ENCODE peak calls at places on chromosomes 16 and 17, in five cellular contexts. K is IMR-90, N is neuronal stem cell, P is trophoblast cell, V is mesenchymal stem cell. A is an unnamed sample.

GRCh38 chr17:2120550-2121335 is 65.8 kb downstream of the HIC1 start:
- DNase-seq in N (no peak), K (peak; percentile 37), V (no peak), P (no peak), A (no peak)

GRCh38 chr17:70329751-70330150 is 160.4 kb downstream of the KCNJ2 start:
- DNase-seq in V (no peak), P (peak; percentile 70), K (no peak), N (no peak), A (no peak)

GRCh38 chr17:45908460-45908859 is 14.1 kb downstream of the MAPT start:
- DNase-seq in P (no peak), N (no peak), K (no peak), V (no peak), A (peak; percentile 31)

GRCh38 chr17:28043296-28043695 is 819 bp downstream of the NLK start:
- DNase-seq in K (no peak), V (no peak), P (no peak), N (no peak), A (no peak)

GRCh38 chr17:62668091-62668804 is 40.8 kb downstream of the MRC2 start:
- DNase-seq in N (no peak), K (no peak), V (no peak), P (peak; percentile 72), A (no peak)

GRCh38 chr17:81868674-81869220 is 2.4 kb downstream of the ARHGDIA start:
- DNase-seq in K (peak; percentile 88), N (no peak), V (peak; percentile 92), P (peak; percentile 72), A (peak; percentile 78)

GRCh38 chr16:24986512-24987303 is 28.5 kb downstream of the ARHGAP17 start:
- DNase-seq in P (peak; percentile 73), V (peak; percentile 94), K (peak; percentile 88), N (no peak), A (no peak)

GRCh38 chr17:67285360-67285759 is 40.4 kb upstream of the HELZ start:
- DNase-seq in N (no peak), K (no peak), P (peak; percentile 44), V (no peak), A (no peak)

GRCh38 chr17:76077582-76078110 is 1.3 kb upstream of the ZACN start:
- DNase-seq in K (no peak), P (no peak), N (no peak), V (no peak), A (peak; percentile 39)

GRCh38 chr17:2395258-2396170 is 5.3 kb downstream of the MNT start:
- DNase-seq in P (no peak), V (peak; percentile 91), N (no peak), K (peak; percentile 58), A (peak; percentile 40)

GRCh38 chr17:72717676-72718075 is 374.8 kb downstream of the SLC39A11 start:
- DNase-seq in N (no peak), K (no peak), V (no peak), P (peak; percentile 57), A (no peak)

GRCh38 chr17:73045722-73046121 is 46.8 kb downstream of the SLC39A11 start:
- DNase-seq in N (no peak), P (no peak), K (no peak), V (no peak), A (no peak)

GRCh38 chr17:82568997-82569393 is 49.5 kb downstream of the FOXK2 start:
- DNase-seq in N (no peak), V (no peak), K (no peak), P (no peak), A (no peak)

GRCh38 chr16:85281181-85281580 is 168.9 kb upstream of the CIBAR2 start:
- DNase-seq in V (no peak), K (no peak), P (no peak), N (no peak), A (no peak)

GRCh38 chr17:31058958-31059357 is 35.8 kb upstream of the NF1 start:
- DNase-seq in V (no peak), P (no peak), K (no peak), N (no peak), A (no peak)

GRCh38 chr17:57956311-57957119 is 1.3 kb upstream of the CUEDC1 start:
- DNase-seq in P (no peak), K (no peak), N (no peak), V (no peak), A (peak; percentile 61)

GRCh38 chr16:55489119-55489955 is 10.3 kb downstream of the MMP2 start:
- DNase-seq in P (no peak), K (no peak), V (no peak), N (no peak), A (no peak)

GRCh38 chr17:30573603-30574175 is 96.5 kb downstream of the GOSR1 start:
- DNase-seq in K (no peak), V (no peak), N (no peak), P (no peak), A (no peak)

GRCh38 chr17:57092171-57092570 is 7.1 kb downstream of the AKAP1 start:
- DNase-seq in N (no peak), K (peak; percentile 72), P (no peak), V (no peak), A (no peak)

GRCh38 chr16:69711115-69711740 is 15.1 kb downstream of the NQO1 start:
- DNase-seq in P (no peak), K (peak; percentile 81), V (no peak), N (no peak), A (no peak)

GRCh38 chr16:86079185-86079885 is 180.4 kb downstream of the IRF8 start:
- DNase-seq in V (no peak), N (no peak), K (no peak), P (no peak), A (peak; percentile 9)

GRCh38 chr17:3924421-3925350 is 8.4 kb upstream of the P2RX1 start:
- DNase-seq in P (no peak), N (no peak), V (peak; percentile 65), K (no peak), A (no peak)

GRCh38 chr16:4604401-4604800 is 10.3 kb downstream of the UBALD1 start:
- DNase-seq in K (no peak), V (no peak), P (no peak), N (no peak), A (no peak)

GRCh38 chr16:86112178-86112577 is 213.2 kb downstream of the IRF8 start:
- DNase-seq in P (no peak), K (no peak), V (no peak), N (no peak), A (no peak)

GRCh38 chr16:84940670-84941551 is 70.4 kb downstream of the ZDHHC7 start:
- DNase-seq in K (no peak), N (no peak), V (no peak), P (no peak), A (no peak)

GRCh38 chr16:74776926-74777325 is 2.3 kb upstream of the FA2H start:
- DNase-seq in V (no peak), P (no peak), K (no peak), N (no peak), A (no peak)

GRCh38 chr16:52466998-52467397 is 79.9 kb downstream of the TOX3 start:
- DNase-seq in V (no peak), P (no peak), K (no peak), N (no peak), A (no peak)

GRCh38 chr17:30220414-30220813 is 15.1 kb downstream of the SLC6A4 start:
- DNase-seq in N (no peak), K (no peak), V (no peak), P (no peak), A (no peak)

GRCh38 chr16:2763173-2763572 is 10.7 kb downstream of the SRRM2 start:
- DNase-seq in K (no peak), N (no peak), V (no peak), P (no peak), A (no peak)

GRCh38 chr17:81898029-81898866 is 3.8 kb upstream of the NPB start:
- DNase-seq in V (peak; percentile 90), P (peak; percentile 94), K (peak; percentile 81), N (no peak), A (no peak)

GRCh38 chr17:15123593-15124590 is 141.2 kb downstream of the PMP22 start:
- DNase-seq in V (peak; percentile 42), K (peak; percentile 76), P (no peak), N (no peak), A (no peak)

GRCh38 chr17:71505200-71505599 is 615.6 kb upstream of the SOX9 start:
- DNase-seq in V (no peak), N (no peak), P (peak; percentile 47), K (peak; percentile 85), A (no peak)

GRCh38 chr16:55471448-55472097 is 7.4 kb upstream of the MMP2 start:
- DNase-seq in N (no peak), K (peak; percentile 92), P (peak; percentile 72), V (peak; percentile 86), A (no peak)

DNA sequence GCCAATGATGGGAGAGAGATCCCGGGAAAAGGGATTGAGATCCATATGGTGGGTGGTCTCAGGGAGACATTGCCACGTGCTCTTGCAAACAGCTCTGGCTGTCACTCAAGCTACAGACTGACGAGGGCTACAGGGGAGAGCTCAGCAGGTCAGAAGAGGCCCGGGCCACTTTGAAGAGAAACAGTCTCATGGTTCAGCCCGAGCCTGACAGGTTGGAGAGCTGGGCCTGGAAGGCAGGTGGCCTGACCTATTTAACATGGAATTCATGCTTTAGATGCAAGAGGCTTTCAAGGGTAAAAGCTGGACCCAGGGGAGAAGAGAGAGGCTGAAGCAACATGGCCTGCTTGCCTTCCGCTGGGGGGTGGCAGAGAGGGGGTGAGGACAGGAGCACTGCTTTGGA is 81.0 kb upstream of the BRD7 start:
- DNase-seq in P (no peak), V (no peak), K (no peak), N (no peak), A (no peak)
- H2BK120ac ChIP-seq in P (no peak overlapping the region), V (no peak overlapping the region), K (no peak overlapping the region), N (no peak overlapping the region), A (no peak overlapping the region)

GRCh38 chr17:37562016-37562745 is 47.0 kb downstream of the SYNRG start:
- DNase-seq in V (no peak), K (no peak), N (no peak), P (no peak), A (no peak)
- H2BK120ac ChIP-seq in V (no peak overlapping the region), K (no peak overlapping the region), N (no peak overlapping the region), P (no peak overlapping the region), A (no peak overlapping the region)

GRCh38 chr17:64503821-64504768 is 2.0 kb downstream of the DDX5 start:
- DNase-seq in V (no peak), N (no peak), K (no peak), P (no peak), A (no peak)

GRCh38 chr17:64506576-64507417 is at the start of gene CEP95:
- DNase-seq in K (peak; percentile 98), P (peak; percentile 91), V (peak; percentile 99), N (peak; percentile 97), A (no peak)

GRCh38 chr17:64504769-64505319 is 1.2 kb downstream of the DDX5 start:
- DNase-seq in K (peak; percentile 75), P (no peak), V (peak; percentile 73), N (no peak), A (no peak)

GRCh38 chr17:64506201-64506575 is at the start of gene DDX5:
- DNase-seq in N (no peak), V (peak; percentile 97), P (peak; percentile 99), K (peak; percentile 94), A (peak; percentile 99)

GRCh38 chr17:64505320-64506200 is 529 bp downstream of the DDX5 start:
- DNase-seq in V (peak; percentile 78), P (peak; percentile 73), K (peak; percentile 82), N (peak; percentile 79), A (peak; percentile 76)
- H2BK120ac ChIP-seq in V (peak overlapping the region; percentile 89), P (peak overlapping the region; percentile 83), K (peak overlapping the region; percentile 61), N (peak overlapping the region; percentile 96), A (peak overlapping the region; percentile 98)

GRCh38 chr17:50708050-50709000 is 611 bp upstream of the ANKRD40 start:
- DNase-seq in P (no peak), V (peak; percentile 43), K (no peak), N (no peak), A (no peak)
- H2BK120ac ChIP-seq in P (no peak overlapping the region), V (no peak overlapping the region), K (peak overlapping the region; percentile 95), N (no peak overlapping the region), A (no peak overlapping the region)

A was measured in H9.